ENCODE peak calls at places on chromosome 14, in five cellular contexts. H, L, X, A and W are unnamed samples.
A peak's percentile ranks its signal among the peaks of the same experiment; 100 is the strongest.

GRCh38 chr14:21202463-21203358 is 46.8 kb upstream of the OR5AU1 start:
- DNase-seq in H (no peak), L (no peak), X (no peak), A (no peak), W (no peak)

GRCh38 chr14:87540339-87540738 is 452.6 kb downstream of the GALC start:
- DNase-seq in H (no peak), L (no peak), X (no peak), A (no peak), W (no peak)

GRCh38 chr14:32202468-32202865 is 602 bp downstream of the RNU6-8 start:
- DNase-seq in H (peak; percentile 21), L (no peak), X (no peak), A (no peak), W (peak; percentile 60)

GRCh38 chr14:101601603-101602465 is 40.5 kb downstream of the DIO3 start:
- DNase-seq in H (no peak), L (no peak), X (no peak), A (no peak), W (no peak)

GRCh38 chr14:63893701-63894458 is 41.1 kb downstream of the SYNE2 start:
- DNase-seq in H (peak; percentile 91), L (no peak), X (no peak), A (no peak), W (no peak)

GRCh38 chr14:99512571-99513182 is 31.5 kb downstream of the CCNK start:
- DNase-seq in H (no peak), L (no peak), X (no peak), A (no peak), W (no peak)

GRCh38 chr14:92460541-92460915 is 53.1 kb upstream of the RIN3 start:
- DNase-seq in H (no peak), L (no peak), X (no peak), A (no peak), W (no peak)

GRCh38 chr14:80664576-80664975 is 277.0 kb downstream of the CEP128 start:
- DNase-seq in H (peak; percentile 83), L (no peak), X (no peak), A (no peak), W (peak; percentile 13)

GRCh38 chr14:99728981-99729451 is 44.9 kb downstream of the CYP46A1 start:
- DNase-seq in H (no peak), L (no peak), X (no peak), A (no peak), W (no peak)

GRCh38 chr14:59679872-59680271 is 103.3 kb upstream of the CCDC175 start:
- DNase-seq in H (no peak), L (no peak), X (no peak), A (no peak), W (no peak)

GRCh38 chr14:106808907-106809306 is 1282.5 kb downstream of the TMEM121 start:
- DNase-seq in H (no peak), L (no peak), X (no peak), A (no peak), W (no peak)

GRCh38 chr14:71121711-71122110 is 214.5 kb downstream of the PCNX1 start:
- DNase-seq in H (no peak), L (no peak), X (no peak), A (no peak), W (no peak)

GRCh38 chr14:61472801-61473376 is 151.5 kb downstream of the PRKCH start:
- DNase-seq in H (peak; percentile 24), L (no peak), X (no peak), A (no peak), W (no peak)

GRCh38 chr14:100736269-100737180 is 9.8 kb downstream of the DLK1 start:
- DNase-seq in H (no peak), L (no peak), X (no peak), A (peak; percentile 80), W (no peak)

GRCh38 chr14:92135269-92135668 is 13.5 kb downstream of the CPSF2 start:
- DNase-seq in H (peak; percentile 59), L (peak; percentile 11), X (no peak), A (peak; percentile 14), W (peak; percentile 31)

GRCh38 chr14:62800577-62800976 is 244.7 kb downstream of the KCNH5 start:
- DNase-seq in H (no peak), L (no peak), X (no peak), A (no peak), W (no peak)

GRCh38 chr14:102594514-102595175 is 2.2 kb downstream of the RCOR1 start:
- DNase-seq in H (peak; percentile 69), L (peak; percentile 93), X (peak; percentile 66), A (peak; percentile 29), W (peak; percentile 70)

GRCh38 chr14:40271480-40271879 is 839.2 kb upstream of the FBXO33 start:
- DNase-seq in H (no peak), L (no peak), X (no peak), A (no peak), W (no peak)

GRCh38 chr14:61459229-61459628 is 137.8 kb downstream of the PRKCH start:
- DNase-seq in H (no peak), L (no peak), X (no peak), A (no peak), W (no peak)

GRCh38 chr14:101454229-101454628 is 107.1 kb upstream of the DIO3 start:
- DNase-seq in H (no peak), L (no peak), X (no peak), A (no peak), W (no peak)

GRCh38 chr14:99250636-99251208 is 21.3 kb downstream of the BCL11B start:
- DNase-seq in H (no peak), L (no peak), X (no peak), A (no peak), W (no peak)

GRCh38 chr14:39339003-39339402 is 93.2 kb downstream of the FBXO33 start:
- DNase-seq in H (no peak), L (no peak), X (no peak), A (peak; percentile 5), W (peak; percentile 50)

GRCh38 chr14:101353422-101353821 is 207.9 kb upstream of the DIO3 start:
- DNase-seq in H (no peak), L (no peak), X (no peak), A (no peak), W (no peak)

GRCh38 chr14:56172571-56172971 is 54.4 kb downstream of the PELI2 start:
- DNase-seq in H (peak; percentile 92), L (no peak), X (no peak), A (no peak), W (no peak)

GRCh38 chr14:52741865-52742264 is 11.9 kb downstream of the STYX start:
- DNase-seq in H (peak; percentile 0), L (no peak), X (no peak), A (no peak), W (no peak)

GRCh38 chr14:75150150-75150549 is 23.3 kb upstream of the NEK9 start:
- DNase-seq in H (no peak), L (no peak), X (no peak), A (no peak), W (no peak)

GRCh38 chr14:75142494-75142893 is 15.6 kb upstream of the NEK9 start:
- DNase-seq in H (no peak), L (no peak), X (no peak), A (no peak), W (no peak)

GRCh38 chr14:75144944-75145343 is 18.1 kb upstream of the NEK9 start:
- DNase-seq in H (no peak), L (no peak), X (no peak), A (no peak), W (no peak)

GRCh38 chr14:75143761-75144527 is 17.1 kb upstream of the NEK9 start:
- DNase-seq in H (no peak), L (no peak), X (no peak), A (no peak), W (no peak)

GRCh38 chr14:75147423-75148071 is 20.7 kb upstream of the NEK9 start:
- DNase-seq in H (peak; percentile 72), L (no peak), X (no peak), A (no peak), W (peak; percentile 97)
- TF ChIP-seq CTCF in H (peak; percentile 48), L (no peak), X (no peak), A (no peak), W (peak; percentile 76)

GRCh38 chr14:97866186-97866585 is 1069.0 kb downstream of the VRK1 start:
- DNase-seq in H (no peak), L (no peak), X (no peak), A (no peak), W (no peak)

GRCh38 chr14:97866664-97867063 is 1069.5 kb downstream of the VRK1 start:
- DNase-seq in H (no peak), L (no peak), X (no peak), A (no peak), W (no peak)
- TF ChIP-seq BHLHE40 in H (no peak), L (no peak), X (no peak), A (no peak), W (no peak)

DNA sequence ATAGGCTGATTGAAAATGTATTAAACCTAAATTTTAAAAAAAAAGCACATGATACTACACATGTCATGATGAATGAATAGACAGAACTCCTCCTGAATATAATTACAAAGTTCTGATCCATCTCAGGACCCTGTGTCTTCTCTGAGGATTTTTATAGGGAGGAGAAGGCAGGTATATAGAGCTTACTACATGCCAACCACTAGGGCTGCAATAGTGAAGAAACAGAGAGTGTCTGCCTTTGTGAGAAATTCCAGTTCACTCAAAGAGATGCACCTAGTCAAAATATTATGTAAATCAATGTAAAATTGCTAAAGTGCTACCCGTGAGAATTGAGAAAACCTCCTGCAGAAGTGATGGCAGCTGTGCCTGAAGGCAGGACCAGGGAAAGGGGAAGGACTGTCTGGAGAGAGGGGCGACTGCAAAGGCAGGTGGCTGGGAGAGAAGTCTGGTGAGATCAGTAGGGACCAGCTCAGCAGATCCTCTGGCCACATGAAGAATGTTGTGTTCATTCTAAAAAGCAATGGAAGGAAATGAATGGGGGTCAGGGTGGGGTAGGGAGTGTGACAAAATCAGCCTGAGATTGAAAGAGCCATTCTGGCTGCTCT is 15.1 kb downstream of the ABHD4 start:
- DNase-seq in H (no peak), L (no peak), X (no peak), A (no peak), W (no peak)
- TF ChIP-seq CTCF in H (peak; percentile 34), L (no peak), X (no peak), A (no peak), W (no peak)

GRCh38 chr14:95248422-95248821 is 71.3 kb downstream of the CLMN start:
- DNase-seq in H (no peak), L (peak; percentile 33), X (no peak), A (no peak), W (no peak)
- TF ChIP-seq BHLHE40 in H (no peak), L (no peak), X (no peak), A (no peak), W (no peak)

DNA sequence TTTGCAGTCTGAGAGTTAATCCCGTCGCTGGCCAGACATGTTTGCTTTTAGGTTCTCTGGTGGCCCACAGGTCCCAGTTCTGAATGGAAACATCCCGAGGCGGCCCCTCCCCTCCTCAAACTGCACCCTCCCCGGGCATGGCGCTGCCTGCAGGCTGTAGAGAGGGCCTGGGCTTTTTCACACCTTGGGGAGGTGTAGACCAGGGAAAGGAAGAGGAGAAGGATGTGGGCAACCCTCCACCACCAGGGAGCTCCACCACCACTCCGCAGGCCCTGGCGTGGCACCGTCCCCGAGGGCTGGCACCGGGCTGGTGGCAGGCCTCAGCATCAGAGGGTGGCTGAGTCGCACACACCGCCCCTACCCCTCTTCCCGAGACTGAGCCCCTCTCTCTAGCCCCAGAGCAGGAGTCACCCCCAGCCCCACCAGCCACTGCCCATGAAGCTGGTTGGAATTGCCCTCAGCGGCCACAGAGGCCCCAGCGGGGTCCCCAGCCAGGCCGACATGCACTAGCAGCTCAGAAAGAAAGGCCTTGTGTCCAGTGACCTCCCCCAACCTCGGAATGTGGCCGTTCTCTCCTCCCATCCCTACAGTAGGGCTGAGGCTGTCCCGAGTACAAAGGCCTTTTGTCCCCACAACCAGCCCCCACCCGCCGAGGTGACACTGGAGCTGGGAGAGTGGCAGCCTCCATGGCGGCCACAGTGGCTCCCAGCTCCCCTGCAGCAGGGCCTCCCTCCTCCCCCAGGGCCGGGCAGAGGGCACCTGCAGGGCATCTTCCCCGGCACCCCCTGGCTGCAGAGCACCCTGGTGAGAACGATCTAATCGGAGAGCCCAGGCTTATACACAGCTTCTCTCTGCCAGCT is 23.5 kb upstream of the INF2 start:
- DNase-seq in H (no peak), L (peak; percentile 86), X (no peak), A (no peak), W (peak; percentile 96)
- TF ChIP-seq CTCF in H (peak; percentile 15), L (peak; percentile 54), X (peak; percentile 37), A (peak; percentile 1), W (peak; percentile 65)